ENCODE peak calls at places on chromosomes 5 and 9, in four cellular contexts. L is tibial nerve, I is lung, R is GM23338. Y is an unnamed sample.

GRCh38 chr9:8558176-8558575 is 758.6 kb upstream of the DMAC1 start:
- DNase-seq in L (no peak), R (no peak), I (no peak), Y (no peak)

GRCh38 chr5:2220741-2221140 is 338.0 kb upstream of the IRX4 start:
- DNase-seq in L (no peak), I (no peak), R (no peak), Y (no peak)

GRCh38 chr9:137973829-137974416 is 96.3 kb downstream of the CACNA1B start:
- DNase-seq in L (no peak), I (no peak), R (no peak), Y (peak; percentile 36)

GRCh38 chr9:137277329-137278041 is at the start of gene TOR4A:
- DNase-seq in R (peak; percentile 92), L (peak; percentile 44), I (peak; percentile 91), Y (peak; percentile 88)

GRCh38 chr5:132481243-132482211 is 9.0 kb downstream of the IRF1 start:
- DNase-seq in L (no peak), I (no peak), R (no peak), Y (no peak)

GRCh38 chr5:145681686-145682085 is 153.5 kb downstream of the PRELID2 start:
- DNase-seq in L (peak; percentile 25), I (peak; percentile 67), R (peak; percentile 79), Y (peak; percentile 71)

GRCh38 chr5:53031695-53032096 is 42.5 kb downstream of the ITGA2 start:
- DNase-seq in R (no peak), I (no peak), L (no peak), Y (no peak)

GRCh38 chr5:152439791-152440190 is 34.7 kb upstream of the NMUR2 start:
- DNase-seq in I (no peak), R (no peak), L (no peak), Y (no peak)

GRCh38 chr5:150057511-150057910 is 28.8 kb downstream of the CSF1R start:
- DNase-seq in I (no peak), R (no peak), L (no peak), Y (no peak)

GRCh38 chr5:19044931-19045695 is 942.9 kb downstream of the CDH18 start:
- DNase-seq in L (no peak), R (no peak), I (no peak), Y (no peak)

GRCh38 chr5:56481147-56481997 is 248.2 kb upstream of the ANKRD55 start:
- DNase-seq in L (no peak), R (peak; percentile 65), I (peak; percentile 37), Y (peak; percentile 64)

GRCh38 chr5:74598731-74599624 is 41.5 kb downstream of the ENC1 start:
- DNase-seq in L (no peak), R (no peak), I (no peak), Y (no peak)

Y was measured in right atrium auricular region.